ENCODE peak calls at places on chromosomes 5 and 9, in eight cellular contexts. One of them, this sample, is unnamed. For H3K4me1 and H3K9me2, the result is how much of the 10 kb centered on the place peaks cover.

GRCh38 chr5:93189707-93190120 is 391.3 kb downstream of the NR2F1-AS1 start:
- DNase-seq in hepatocyte: peak
- DNase-seq in HCT116: peak
- DNase-seq in MM.1S: no peak
- DNase-seq in OCI-LY7: no peak
- DNase-seq in GM23338: no peak
- DNase-seq in PC-3: peak
- DNase-seq in SK-N-SH: no peak
- DNase-seq in this sample: peak

GRCh38 chr5:52875827-52876226 is 88.1 kb downstream of the ITGA1 start:
- DNase-seq in hepatocyte: no peak
- DNase-seq in GM23338: no peak
- DNase-seq in PC-3: no peak
- DNase-seq in OCI-LY7: no peak
- DNase-seq in HCT116: no peak
- DNase-seq in SK-N-SH: no peak
- DNase-seq in MM.1S: no peak
- DNase-seq in this sample: no peak

GRCh38 chr9:136705564-136705963 is 6.8 kb upstream of the DIPK1B start:
- DNase-seq in OCI-LY7: no peak
- DNase-seq in HCT116: no peak
- DNase-seq in MM.1S: no peak
- DNase-seq in hepatocyte: no peak
- DNase-seq in PC-3: no peak
- DNase-seq in GM23338: no peak
- DNase-seq in SK-N-SH: no peak
- DNase-seq in this sample: no peak

GRCh38 chr9:33111621-33112020 is 35.1 kb upstream of the SMU1 start:
- DNase-seq in PC-3: no peak
- DNase-seq in GM23338: peak
- DNase-seq in SK-N-SH: no peak
- DNase-seq in MM.1S: no peak
- DNase-seq in OCI-LY7: no peak
- DNase-seq in hepatocyte: peak
- DNase-seq in HCT116: no peak
- DNase-seq in this sample: no peak

GRCh38 chr5:73816656-73817420 is 190.8 kb downstream of the ARHGEF28 start:
- DNase-seq in PC-3: no peak
- DNase-seq in GM23338: no peak
- DNase-seq in SK-N-SH: no peak
- DNase-seq in OCI-LY7: no peak
- DNase-seq in hepatocyte: no peak
- DNase-seq in MM.1S: no peak
- DNase-seq in HCT116: no peak
- DNase-seq in this sample: no peak

GRCh38 chr5:102715405-102715804 is 39.7 kb upstream of the PAM start:
- DNase-seq in HCT116: peak
- DNase-seq in hepatocyte: no peak
- DNase-seq in OCI-LY7: no peak
- DNase-seq in GM23338: no peak
- DNase-seq in SK-N-SH: no peak
- DNase-seq in MM.1S: no peak
- DNase-seq in PC-3: peak
- DNase-seq in this sample: peak

GRCh38 chr5:115543931-115544370 is 624 bp downstream of the FEM1C start:
- DNase-seq in PC-3: peak
- DNase-seq in OCI-LY7: peak
- DNase-seq in hepatocyte: peak
- DNase-seq in GM23338: peak
- DNase-seq in MM.1S: peak
- DNase-seq in HCT116: no peak
- DNase-seq in SK-N-SH: no peak
- DNase-seq in this sample: no peak

GRCh38 chr5:87300744-87301143 is 33.1 kb downstream of the RASA1 start:
- DNase-seq in PC-3: peak
- DNase-seq in SK-N-SH: peak
- DNase-seq in MM.1S: no peak
- DNase-seq in OCI-LY7: no peak
- DNase-seq in HCT116: peak
- DNase-seq in hepatocyte: peak
- DNase-seq in GM23338: no peak
- DNase-seq in this sample: peak

GRCh38 chr9:132055756-132056155 is 23.9 kb downstream of the MED27 start:
- DNase-seq in hepatocyte: no peak
- DNase-seq in GM23338: no peak
- DNase-seq in HCT116: no peak
- DNase-seq in MM.1S: no peak
- DNase-seq in PC-3: no peak
- DNase-seq in OCI-LY7: no peak
- DNase-seq in SK-N-SH: no peak
- DNase-seq in this sample: no peak

GRCh38 chr5:1512541-1513291 is 11.0 kb downstream of the LPCAT1 start:
- DNase-seq in SK-N-SH: no peak
- DNase-seq in MM.1S: peak
- DNase-seq in GM23338: no peak
- DNase-seq in OCI-LY7: no peak
- DNase-seq in HCT116: no peak
- DNase-seq in PC-3: no peak
- DNase-seq in hepatocyte: no peak
- DNase-seq in this sample: no peak

GRCh38 chr5:14273207-14273767 is 130.1 kb downstream of the TRIO start:
- DNase-seq in PC-3: no peak
- DNase-seq in hepatocyte: no peak
- DNase-seq in MM.1S: no peak
- DNase-seq in OCI-LY7: no peak
- DNase-seq in HCT116: no peak
- DNase-seq in SK-N-SH: no peak
- DNase-seq in GM23338: no peak
- DNase-seq in this sample: no peak
- H3K4me1 ChIP-seq in PC-3: under half
- H3K4me1 ChIP-seq in hepatocyte: under half
- H3K4me1 ChIP-seq in MM.1S: under half
- H3K4me1 ChIP-seq in OCI-LY7: under half
- H3K4me1 ChIP-seq in HCT116: under half
- H3K4me1 ChIP-seq in SK-N-SH: under half
- H3K4me1 ChIP-seq in GM23338: under half
- H3K4me1 ChIP-seq in this sample: under half

GRCh38 chr9:75198436-75198835 is 110.1 kb downstream of the OSTF1 start:
- DNase-seq in GM23338: peak
- DNase-seq in SK-N-SH: peak
- DNase-seq in HCT116: no peak
- DNase-seq in PC-3: no peak
- DNase-seq in OCI-LY7: no peak
- DNase-seq in MM.1S: no peak
- DNase-seq in hepatocyte: no peak
- DNase-seq in this sample: no peak
- TF ChIP-seq CTCF in GM23338: peak
- TF ChIP-seq CTCF in SK-N-SH: peak
- TF ChIP-seq CTCF in HCT116: peak
- TF ChIP-seq CTCF in PC-3: peak
- TF ChIP-seq CTCF in OCI-LY7: peak
- TF ChIP-seq CTCF in MM.1S: peak
- TF ChIP-seq CTCF in hepatocyte: no peak
- TF ChIP-seq CTCF in this sample: no peak

DNA sequence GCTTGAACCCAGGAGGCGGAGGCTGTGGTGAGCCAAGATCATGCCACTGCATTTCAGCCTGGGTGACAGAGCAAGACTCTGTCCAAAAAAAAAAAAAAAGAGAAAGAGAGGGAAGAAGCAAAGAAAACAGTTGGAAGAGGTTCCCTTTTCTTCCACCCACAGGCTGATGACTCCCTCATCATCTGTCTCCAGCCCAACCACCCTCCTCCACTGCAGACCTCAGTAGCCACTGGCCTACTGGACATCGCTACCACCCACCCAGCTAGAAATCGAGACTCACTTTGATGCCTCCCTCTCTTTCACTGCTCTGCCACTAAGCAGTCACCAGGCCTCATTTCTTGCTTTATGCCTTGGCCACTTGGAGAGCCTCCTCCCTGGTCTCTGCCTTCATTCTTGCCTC is 71.2 kb downstream of the NIPSNAP3B start:
- DNase-seq in GM23338: no peak
- DNase-seq in OCI-LY7: no peak
- DNase-seq in SK-N-SH: no peak
- DNase-seq in hepatocyte: no peak
- DNase-seq in MM.1S: no peak
- DNase-seq in PC-3: no peak
- DNase-seq in HCT116: no peak
- DNase-seq in this sample: no peak
- H3K9me2 ChIP-seq in GM23338: under half
- H3K9me2 ChIP-seq in OCI-LY7: under half
- H3K9me2 ChIP-seq in SK-N-SH: under half
- H3K9me2 ChIP-seq in hepatocyte: under half
- H3K9me2 ChIP-seq in MM.1S: under half
- H3K9me2 ChIP-seq in PC-3: under half
- H3K9me2 ChIP-seq in HCT116: under half
- H3K9me2 ChIP-seq in this sample: under half

GRCh38 chr5:56700711-56701110 is 114.6 kb upstream of the MAP3K1 start:
- DNase-seq in HCT116: no peak
- DNase-seq in MM.1S: no peak
- DNase-seq in SK-N-SH: no peak
- DNase-seq in hepatocyte: no peak
- DNase-seq in OCI-LY7: peak
- DNase-seq in PC-3: no peak
- DNase-seq in GM23338: no peak
- DNase-seq in this sample: no peak
- H3K4me1 ChIP-seq in HCT116: under half
- H3K4me1 ChIP-seq in MM.1S: under half
- H3K4me1 ChIP-seq in SK-N-SH: under half
- H3K4me1 ChIP-seq in hepatocyte: under half
- H3K4me1 ChIP-seq in OCI-LY7: under half
- H3K4me1 ChIP-seq in PC-3: under half
- H3K4me1 ChIP-seq in GM23338: under half
- H3K4me1 ChIP-seq in this sample: under half

GRCh38 chr9:34664281-34665108 is 2.0 kb upstream of the CCL27 start:
- DNase-seq in PC-3: peak
- DNase-seq in GM23338: peak
- DNase-seq in HCT116: peak
- DNase-seq in MM.1S: peak
- DNase-seq in SK-N-SH: peak
- DNase-seq in OCI-LY7: peak
- DNase-seq in hepatocyte: peak
- DNase-seq in this sample: no peak
- TF ChIP-seq CTCF in PC-3: peak
- TF ChIP-seq CTCF in GM23338: peak
- TF ChIP-seq CTCF in HCT116: peak
- TF ChIP-seq CTCF in MM.1S: peak
- TF ChIP-seq CTCF in SK-N-SH: peak
- TF ChIP-seq CTCF in OCI-LY7: peak
- TF ChIP-seq CTCF in hepatocyte: peak
- TF ChIP-seq CTCF in this sample: peak

GRCh38 chr5:181166812-181167733 is 19.7 kb downstream of the OR2V2 start:
- DNase-seq in SK-N-SH: no peak
- DNase-seq in GM23338: no peak
- DNase-seq in MM.1S: no peak
- DNase-seq in hepatocyte: no peak
- DNase-seq in OCI-LY7: peak
- DNase-seq in PC-3: peak
- DNase-seq in HCT116: no peak
- DNase-seq in this sample: no peak
- H3K9me2 ChIP-seq in SK-N-SH: under half
- H3K9me2 ChIP-seq in GM23338: under half
- H3K9me2 ChIP-seq in MM.1S: under half
- H3K9me2 ChIP-seq in hepatocyte: under half
- H3K9me2 ChIP-seq in OCI-LY7: under half
- H3K9me2 ChIP-seq in PC-3: under half
- H3K9me2 ChIP-seq in HCT116: under half
- H3K9me2 ChIP-seq in this sample: under half

GRCh38 chr9:127543973-127544533 is 68.0 kb upstream of the STXBP1 start:
- DNase-seq in GM23338: no peak
- DNase-seq in SK-N-SH: no peak
- DNase-seq in MM.1S: no peak
- DNase-seq in hepatocyte: no peak
- DNase-seq in OCI-LY7: no peak
- DNase-seq in HCT116: no peak
- DNase-seq in PC-3: no peak
- DNase-seq in this sample: peak

GRCh38 chr9:127543221-127543620 is 68.9 kb upstream of the STXBP1 start:
- DNase-seq in SK-N-SH: no peak
- DNase-seq in PC-3: no peak
- DNase-seq in HCT116: no peak
- DNase-seq in OCI-LY7: no peak
- DNase-seq in MM.1S: no peak
- DNase-seq in GM23338: no peak
- DNase-seq in hepatocyte: no peak
- DNase-seq in this sample: no peak

GRCh38 chr9:127546125-127546832 is 65.8 kb upstream of the STXBP1 start:
- DNase-seq in PC-3: no peak
- DNase-seq in SK-N-SH: no peak
- DNase-seq in MM.1S: no peak
- DNase-seq in hepatocyte: no peak
- DNase-seq in GM23338: no peak
- DNase-seq in HCT116: no peak
- DNase-seq in OCI-LY7: no peak
- DNase-seq in this sample: peak

GRCh38 chr9:127548352-127548878 is 63.7 kb upstream of the STXBP1 start:
- DNase-seq in MM.1S: no peak
- DNase-seq in SK-N-SH: no peak
- DNase-seq in HCT116: no peak
- DNase-seq in PC-3: no peak
- DNase-seq in GM23338: no peak
- DNase-seq in hepatocyte: no peak
- DNase-seq in OCI-LY7: no peak
- DNase-seq in this sample: no peak

GRCh38 chr9:127545196-127546124 is 66.6 kb upstream of the STXBP1 start:
- DNase-seq in MM.1S: no peak
- DNase-seq in hepatocyte: peak
- DNase-seq in GM23338: no peak
- DNase-seq in HCT116: no peak
- DNase-seq in OCI-LY7: no peak
- DNase-seq in SK-N-SH: no peak
- DNase-seq in PC-3: peak
- DNase-seq in this sample: peak
- H3K4me1 ChIP-seq in MM.1S: under half
- H3K4me1 ChIP-seq in hepatocyte: under half
- H3K4me1 ChIP-seq in GM23338: under half
- H3K4me1 ChIP-seq in HCT116: half or more
- H3K4me1 ChIP-seq in OCI-LY7: under half
- H3K4me1 ChIP-seq in SK-N-SH: under half
- H3K4me1 ChIP-seq in PC-3: under half
- H3K4me1 ChIP-seq in this sample: half or more

DNA sequence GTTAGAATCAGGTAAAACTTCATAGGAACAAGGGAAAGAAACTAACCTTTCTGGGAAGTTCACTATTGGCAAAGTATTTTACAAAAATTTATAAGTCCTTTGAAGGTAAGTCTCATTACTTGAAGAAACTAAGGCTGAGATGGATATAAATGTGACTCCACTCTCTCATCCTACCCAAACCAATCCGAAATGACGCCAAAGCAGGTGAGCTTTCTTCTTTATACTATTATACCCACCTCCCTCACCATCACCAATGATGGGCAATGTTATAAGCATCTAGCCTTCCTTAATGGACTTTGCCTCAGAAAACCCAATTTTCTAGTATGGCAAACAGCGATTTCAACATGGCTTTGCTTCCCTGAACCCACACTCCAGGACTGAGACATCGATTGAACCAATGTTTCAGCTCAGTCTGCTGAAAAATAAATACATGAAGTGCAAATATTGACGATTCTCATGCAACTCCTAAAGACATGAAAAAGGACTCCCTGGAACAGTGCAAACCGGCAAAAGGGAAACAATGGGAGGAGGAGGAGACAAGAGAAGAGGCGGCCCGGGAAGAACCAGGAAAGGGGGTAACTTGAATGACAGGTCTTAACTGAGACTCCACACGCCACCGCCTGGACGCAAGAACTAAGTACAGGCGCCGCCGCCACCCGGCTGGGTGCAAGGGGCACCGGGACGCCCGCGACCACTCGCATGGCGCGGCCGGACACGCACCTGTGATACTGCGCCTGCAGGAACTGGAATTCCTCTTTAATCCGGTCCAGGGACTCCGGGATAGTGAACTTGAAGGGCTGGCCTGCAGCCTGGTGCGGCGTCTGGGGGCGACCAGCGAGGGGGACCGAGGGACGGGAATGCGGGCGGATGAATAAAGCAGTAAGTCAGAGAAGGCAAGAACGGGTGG is 2.5 kb downstream of the TLE1 start:
- DNase-seq in SK-N-SH: peak
- DNase-seq in hepatocyte: peak
- DNase-seq in MM.1S: peak
- DNase-seq in HCT116: peak
- DNase-seq in PC-3: peak
- DNase-seq in GM23338: peak
- DNase-seq in OCI-LY7: no peak
- DNase-seq in this sample: peak
- TF ChIP-seq CTCF in SK-N-SH: peak
- TF ChIP-seq CTCF in hepatocyte: peak
- TF ChIP-seq CTCF in MM.1S: peak
- TF ChIP-seq CTCF in HCT116: peak
- TF ChIP-seq CTCF in PC-3: peak
- TF ChIP-seq CTCF in GM23338: peak
- TF ChIP-seq CTCF in OCI-LY7: no peak
- TF ChIP-seq CTCF in this sample: peak